ENCODE peak calls at places on chromosomes 16 and 17, in nine cellular contexts. C is breast epithelium, D is BJ, I is lung, V is cardiac fibroblast, W is GM23338, G is fibroblast of mammary gland, N is ascending aorta, Y is fibroblast of the aortic adventitia. F is an unnamed sample.

GRCh38 chr17:78359936-78360370 is at the start of gene SOCS3:
- DNase-seq in D (no peak), I (peak), V (peak), G (peak), W (peak), N (peak), Y (peak), C (peak), F (no peak)

GRCh38 chr17:48131216-48131824 is 23.8 kb downstream of the SNX11 start:
- DNase-seq in I (peak), N (no peak), C (peak), W (peak), V (peak), Y (peak), D (no peak), G (peak), F (no peak)

GRCh38 chr17:66429680-66430079 is 127.3 kb downstream of the PRKCA start:
- DNase-seq in Y (no peak), C (no peak), G (no peak), N (no peak), W (no peak), V (no peak), I (no peak), D (no peak), F (no peak)

GRCh38 chr16:72247821-72248253 is 75.9 kb upstream of the PMFBP1 start:
- DNase-seq in Y (peak), C (no peak), I (no peak), G (peak), D (peak), N (no peak), V (peak), W (no peak), F (no peak)

GRCh38 chr17:1786708-1787107 is 24.8 kb downstream of the SERPINF1 start:
- DNase-seq in N (no peak), Y (no peak), V (no peak), G (peak), D (no peak), I (no peak), C (no peak), W (no peak), F (no peak)

GRCh38 chr17:51540151-51540550 is 279.8 kb downstream of the UTP18 start:
- DNase-seq in I (no peak), G (no peak), N (no peak), V (no peak), C (no peak), Y (no peak), W (peak), D (no peak), F (no peak)

GRCh38 chr16:68790130-68790761 is 53.1 kb upstream of the TANGO6 start:
- DNase-seq in G (peak), D (peak), I (peak), C (peak), W (peak), N (no peak), Y (peak), V (peak), F (no peak)

GRCh38 chr16:67653131-67654068 is 6.7 kb downstream of the ACD start:
- DNase-seq in I (no peak), N (no peak), V (no peak), G (no peak), C (no peak), Y (no peak), W (no peak), D (no peak), F (no peak)

GRCh38 chr17:81000089-81000630 is 8.5 kb downstream of the CHMP6 start:
- DNase-seq in C (no peak), G (no peak), W (no peak), D (no peak), V (no peak), I (no peak), Y (no peak), N (no peak), F (no peak)

GRCh38 chr16:49830873-49831272 is 25.0 kb downstream of the ZNF423 start:
- DNase-seq in D (no peak), G (no peak), N (no peak), Y (no peak), V (no peak), W (no peak), I (no peak), C (no peak), F (no peak)

GRCh38 chr17:58329808-58330543 is 1.4 kb upstream of the TSPOAP1 start:
- DNase-seq in Y (no peak), W (no peak), V (no peak), C (no peak), G (no peak), I (no peak), N (no peak), D (no peak), F (no peak)

GRCh38 chr16:86876499-86876898 is 298.1 kb downstream of the FOXL1 start:
- DNase-seq in I (no peak), Y (no peak), N (no peak), V (no peak), G (no peak), C (no peak), D (no peak), W (no peak), F (no peak)

GRCh38 chr17:15185625-15185991 is 79.5 kb downstream of the PMP22 start:
- DNase-seq in C (no peak), N (peak), W (no peak), I (no peak), Y (peak), V (peak), G (peak), D (peak), F (no peak)

GRCh38 chr17:2400474-2400866 is 390 bp downstream of the MNT start:
- DNase-seq in D (no peak), V (peak), G (no peak), I (no peak), N (no peak), Y (no peak), W (peak), C (no peak), F (no peak)

GRCh38 chr17:64547354-64547753 is 40.6 kb downstream of the CEP95 start:
- DNase-seq in D (no peak), V (no peak), G (no peak), Y (no peak), C (no peak), W (peak), N (no peak), I (no peak), F (no peak)

GRCh38 chr17:45948498-45948880 is 50.6 kb upstream of the STH start:
- DNase-seq in C (no peak), W (no peak), Y (peak), D (no peak), I (no peak), V (no peak), G (no peak), N (no peak), F (no peak)

GRCh38 chr16:23801387-23801786 is 34.4 kb upstream of the PRKCB start:
- DNase-seq in G (peak), W (peak), Y (peak), D (no peak), V (peak), I (peak), C (peak), N (no peak), F (peak)

GRCh38 chr16:57680842-57681241 is 12.7 kb downstream of the ADGRG3 start:
- DNase-seq in Y (peak), V (no peak), N (no peak), D (no peak), C (no peak), G (no peak), W (no peak), I (no peak), F (no peak)

GRCh38 chr16:27676807-27677206 is 126.9 kb downstream of the KATNIP start:
- DNase-seq in W (no peak), D (no peak), N (no peak), Y (peak), V (peak), G (peak), I (no peak), C (no peak), F (no peak)

GRCh38 chr17:30344283-30345088 is 10.6 kb upstream of the TMIGD1 start:
- DNase-seq in V (peak), W (no peak), C (peak), G (peak), D (no peak), Y (peak), I (peak), N (no peak), F (no peak)

GRCh38 chr16:87658564-87659225 is 56.4 kb downstream of the JPH3 start:
- DNase-seq in N (no peak), D (no peak), G (no peak), Y (no peak), W (no peak), C (no peak), I (no peak), V (no peak), F (no peak)

GRCh38 chr16:2149630-2150417 is 1.4 kb downstream of the RAB26 start:
- DNase-seq in D (no peak), N (no peak), I (no peak), Y (no peak), V (peak), W (peak), G (peak), C (no peak), F (no peak)

GRCh38 chr16:47976609-47977180 is 179.1 kb downstream of the ABCC12 start:
- DNase-seq in V (no peak), C (no peak), I (no peak), D (no peak), G (no peak), N (no peak), Y (no peak), W (no peak), F (no peak)

GRCh38 chr17:3794890-3795757 is 5.9 kb downstream of the ITGAE start:
- DNase-seq in G (peak), Y (peak), W (no peak), C (no peak), I (no peak), N (no peak), D (no peak), V (peak), F (no peak)

GRCh38 chr17:37651846-37652245 is 8.6 kb upstream of the DDX52 start:
- DNase-seq in W (no peak), I (no peak), N (no peak), C (no peak), V (no peak), D (no peak), Y (no peak), G (no peak), F (no peak)

GRCh38 chr16:89525146-89525913 is 17.1 kb downstream of the SPG7 start:
- DNase-seq in I (no peak), N (no peak), V (no peak), C (no peak), W (no peak), Y (no peak), D (no peak), G (no peak), F (no peak)
- TF ChIP-seq CTCF in I (no peak), N (no peak), V (no peak), C (no peak), W (peak), Y (no peak), D (no peak), G (no peak), F (no peak)

DNA sequence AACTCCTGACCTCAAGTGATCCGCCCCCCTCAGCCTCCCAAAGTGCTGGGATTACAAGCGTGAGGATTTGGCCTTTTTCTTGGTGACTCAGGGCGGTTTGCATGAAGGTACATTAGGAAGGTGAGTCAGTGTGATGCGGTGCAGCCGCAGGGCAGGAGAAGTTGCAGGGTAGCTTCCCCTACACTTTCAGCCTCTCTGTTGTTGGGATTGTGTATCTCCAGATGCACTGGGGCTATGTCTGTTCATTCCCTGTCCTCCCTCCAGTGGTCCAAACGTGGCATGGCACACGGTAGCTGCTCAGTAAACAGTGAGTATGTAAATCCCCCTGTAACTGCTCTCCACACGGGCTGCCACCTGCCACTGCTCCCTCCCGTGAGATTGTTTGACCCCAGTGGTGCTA is 109.1 kb upstream of the CDC42EP4 start:
- DNase-seq in N (no peak), D (no peak), Y (no peak), I (no peak), G (peak), V (peak), W (peak), C (no peak), F (no peak)
- TF ChIP-seq CTCF in N (no peak), D (peak), Y (peak), I (no peak), G (peak), V (peak), W (peak), C (no peak), F (no peak)

DNA sequence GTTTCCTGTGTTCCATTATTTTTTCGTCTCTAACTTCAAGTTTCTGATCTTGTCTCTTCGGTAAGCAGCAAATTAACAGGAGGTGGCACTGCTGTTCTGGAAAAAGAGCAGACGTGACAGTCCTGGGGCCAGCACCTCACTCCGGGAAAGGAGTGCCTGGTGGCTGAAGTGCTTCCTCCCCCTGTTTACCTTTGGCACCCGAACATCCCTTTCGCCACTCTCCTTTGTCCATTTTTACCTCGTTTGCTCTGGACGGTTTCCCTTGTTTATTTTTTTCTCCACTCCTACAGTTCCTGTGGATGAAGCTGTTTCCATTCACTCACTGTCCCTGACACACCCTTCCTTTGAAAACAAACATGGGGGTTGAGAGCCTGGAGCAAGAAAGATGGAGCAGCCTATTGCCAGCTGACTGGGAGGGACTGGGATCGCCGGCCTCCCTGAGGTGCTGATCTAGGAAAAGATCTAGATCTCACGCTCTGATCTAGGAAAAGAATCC is 12.6 kb downstream of the SAP30BP start:
- DNase-seq in Y (no peak), C (peak), D (peak), W (no peak), N (no peak), G (no peak), I (peak), V (peak), F (no peak)
- TF ChIP-seq CTCF in Y (no peak), C (peak), D (peak), W (no peak), N (no peak), G (no peak), I (peak), V (peak), F (no peak)

GRCh38 chr17:27209316-27209715 is 84.6 kb upstream of the WSB1 start:
- DNase-seq in N (no peak), G (no peak), W (no peak), I (no peak), Y (no peak), D (no peak), C (no peak), V (no peak), F (no peak)

GRCh38 chr17:27203241-27203640 is 90.7 kb upstream of the WSB1 start:
- DNase-seq in D (no peak), V (no peak), Y (no peak), W (no peak), C (no peak), N (no peak), G (no peak), I (no peak), F (no peak)

GRCh38 chr17:27200476-27200875 is 93.4 kb upstream of the WSB1 start:
- DNase-seq in W (no peak), V (no peak), Y (no peak), I (no peak), N (no peak), C (no peak), D (no peak), G (no peak), F (no peak)

GRCh38 chr17:27207073-27207511 is 86.8 kb upstream of the WSB1 start:
- DNase-seq in V (peak), G (peak), D (peak), Y (peak), W (no peak), N (no peak), C (no peak), I (no peak), F (no peak)

GRCh38 chr17:27206447-27206846 is 87.5 kb upstream of the WSB1 start:
- DNase-seq in V (peak), G (peak), N (no peak), W (peak), D (no peak), C (no peak), I (no peak), Y (no peak), F (no peak)
- TF ChIP-seq CTCF in V (peak), G (peak), N (no peak), W (peak), D (peak), C (no peak), I (no peak), Y (no peak), F (no peak)